ENCODE peak calls at places on chromosome 2, in four cellular contexts. One of them, this sample, is unnamed.

GRCh38 chr2:180033993-180034894 is 27.1 kb upstream of the CWC22 start:
- DNase-seq in fibroblast of pulmonary artery: peak
- DNase-seq in upper lobe of right lung: no peak
- DNase-seq in tibial nerve: no peak
- DNase-seq in this sample: no peak

GRCh38 chr2:110958720-110959119 is 162.0 kb upstream of the BCL2L11 start:
- DNase-seq in fibroblast of pulmonary artery: no peak
- DNase-seq in upper lobe of right lung: no peak
- DNase-seq in tibial nerve: no peak
- DNase-seq in this sample: no peak

GRCh38 chr2:238427435-238428162 is 872 bp downstream of the ASB1 start:
- DNase-seq in fibroblast of pulmonary artery: peak
- DNase-seq in upper lobe of right lung: peak
- DNase-seq in tibial nerve: no peak
- DNase-seq in this sample: no peak

GRCh38 chr2:240135706-240136012 is 446 bp downstream of the COPS9 start:
- DNase-seq in fibroblast of pulmonary artery: no peak
- DNase-seq in upper lobe of right lung: no peak
- DNase-seq in tibial nerve: no peak
- DNase-seq in this sample: peak

GRCh38 chr2:191927319-191927867 is 80.5 kb upstream of the CAVIN2 start:
- DNase-seq in fibroblast of pulmonary artery: peak
- DNase-seq in upper lobe of right lung: no peak
- DNase-seq in tibial nerve: peak
- DNase-seq in this sample: no peak

GRCh38 chr2:153497938-153498629 is 19.5 kb upstream of the RPRM start:
- DNase-seq in fibroblast of pulmonary artery: no peak
- DNase-seq in upper lobe of right lung: no peak
- DNase-seq in tibial nerve: no peak
- DNase-seq in this sample: no peak

GRCh38 chr2:237471457-237472186 is 15.4 kb upstream of the MLPH start:
- DNase-seq in fibroblast of pulmonary artery: no peak
- DNase-seq in upper lobe of right lung: peak
- DNase-seq in tibial nerve: no peak
- DNase-seq in this sample: no peak

GRCh38 chr2:221914334-221914733 is 342.2 kb upstream of the EPHA4 start:
- DNase-seq in fibroblast of pulmonary artery: no peak
- DNase-seq in upper lobe of right lung: no peak
- DNase-seq in tibial nerve: no peak
- DNase-seq in this sample: no peak

GRCh38 chr2:214410918-214411554 is at the start of gene VWC2L:
- DNase-seq in fibroblast of pulmonary artery: peak
- DNase-seq in upper lobe of right lung: peak
- DNase-seq in tibial nerve: peak
- DNase-seq in this sample: no peak

GRCh38 chr2:119425620-119426395 is 5.8 kb upstream of the TMEM37 start:
- DNase-seq in fibroblast of pulmonary artery: no peak
- DNase-seq in upper lobe of right lung: no peak
- DNase-seq in tibial nerve: no peak
- DNase-seq in this sample: no peak

GRCh38 chr2:182949572-182950189 is 83.2 kb upstream of the FRZB start:
- DNase-seq in fibroblast of pulmonary artery: no peak
- DNase-seq in upper lobe of right lung: no peak
- DNase-seq in tibial nerve: no peak
- DNase-seq in this sample: no peak

GRCh38 chr2:33395660-33396249 is 80.7 kb upstream of the RASGRP3 start:
- DNase-seq in fibroblast of pulmonary artery: peak
- DNase-seq in upper lobe of right lung: no peak
- DNase-seq in tibial nerve: peak
- DNase-seq in this sample: no peak

GRCh38 chr2:37837576-37838335 is 87.3 kb upstream of the RMDN2 start:
- DNase-seq in fibroblast of pulmonary artery: peak
- DNase-seq in upper lobe of right lung: no peak
- DNase-seq in tibial nerve: no peak
- DNase-seq in this sample: no peak

GRCh38 chr2:191631754-191632153 is 46.2 kb upstream of the NABP1 start:
- DNase-seq in fibroblast of pulmonary artery: peak
- DNase-seq in upper lobe of right lung: peak
- DNase-seq in tibial nerve: peak
- DNase-seq in this sample: no peak

GRCh38 chr2:121307048-121307447 is 22.0 kb upstream of the TFCP2L1 start:
- DNase-seq in fibroblast of pulmonary artery: no peak
- DNase-seq in upper lobe of right lung: no peak
- DNase-seq in tibial nerve: no peak
- DNase-seq in this sample: no peak

GRCh38 chr2:80392446-80392845 is 87.9 kb upstream of the LRRTM1 start:
- DNase-seq in fibroblast of pulmonary artery: peak
- DNase-seq in upper lobe of right lung: no peak
- DNase-seq in tibial nerve: no peak
- DNase-seq in this sample: no peak

GRCh38 chr2:260507-261161 is 3.2 kb downstream of the SH3YL1 start:
- DNase-seq in fibroblast of pulmonary artery: no peak
- DNase-seq in upper lobe of right lung: no peak
- DNase-seq in tibial nerve: no peak
- DNase-seq in this sample: no peak

GRCh38 chr2:98514879-98515570 is 70.4 kb downstream of the INPP4A start:
- DNase-seq in fibroblast of pulmonary artery: peak
- DNase-seq in upper lobe of right lung: no peak
- DNase-seq in tibial nerve: no peak
- DNase-seq in this sample: no peak

GRCh38 chr2:163341426-163341825 is 394.4 kb downstream of the FIGN start:
- DNase-seq in fibroblast of pulmonary artery: peak
- DNase-seq in upper lobe of right lung: no peak
- DNase-seq in tibial nerve: no peak
- DNase-seq in this sample: no peak

GRCh38 chr2:9889812-9890261 is 46.6 kb downstream of the TAF1B start:
- DNase-seq in fibroblast of pulmonary artery: no peak
- DNase-seq in upper lobe of right lung: no peak
- DNase-seq in tibial nerve: no peak
- DNase-seq in this sample: no peak

GRCh38 chr2:231646471-231646870 is 53.8 kb downstream of the TEX44 start:
- DNase-seq in fibroblast of pulmonary artery: no peak
- DNase-seq in upper lobe of right lung: no peak
- DNase-seq in tibial nerve: no peak
- DNase-seq in this sample: no peak

GRCh38 chr2:207416111-207416510 is 113.7 kb upstream of the CREB1 start:
- DNase-seq in fibroblast of pulmonary artery: no peak
- DNase-seq in upper lobe of right lung: no peak
- DNase-seq in tibial nerve: no peak
- DNase-seq in this sample: no peak

GRCh38 chr2:23492337-23492675 is 107.3 kb downstream of the KLHL29 start:
- DNase-seq in fibroblast of pulmonary artery: no peak
- DNase-seq in upper lobe of right lung: no peak
- DNase-seq in tibial nerve: no peak
- DNase-seq in this sample: peak

GRCh38 chr2:164913640-164914346 is 41.5 kb downstream of the SLC38A11 start:
- DNase-seq in fibroblast of pulmonary artery: peak
- DNase-seq in upper lobe of right lung: no peak
- DNase-seq in tibial nerve: no peak
- DNase-seq in this sample: no peak

GRCh38 chr2:216632952-216633615 is at the start of gene IGFBP2:
- DNase-seq in fibroblast of pulmonary artery: no peak
- DNase-seq in upper lobe of right lung: no peak
- DNase-seq in tibial nerve: no peak
- DNase-seq in this sample: no peak

GRCh38 chr2:229342376-229342775 is 71.3 kb upstream of the PID1 start:
- DNase-seq in fibroblast of pulmonary artery: peak
- DNase-seq in upper lobe of right lung: peak
- DNase-seq in tibial nerve: peak
- DNase-seq in this sample: no peak

GRCh38 chr2:222993920-222994650 is 57.9 kb upstream of the KCNE4 start:
- DNase-seq in fibroblast of pulmonary artery: peak
- DNase-seq in upper lobe of right lung: no peak
- DNase-seq in tibial nerve: peak
- DNase-seq in this sample: no peak

GRCh38 chr2:66875941-66876462 is 441.1 kb downstream of the MEIS1 start:
- DNase-seq in fibroblast of pulmonary artery: no peak
- DNase-seq in upper lobe of right lung: no peak
- DNase-seq in tibial nerve: no peak
- DNase-seq in this sample: no peak

GRCh38 chr2:230129343-230129742 is 60.6 kb upstream of the SLC16A14 start:
- DNase-seq in fibroblast of pulmonary artery: no peak
- DNase-seq in upper lobe of right lung: no peak
- DNase-seq in tibial nerve: no peak
- DNase-seq in this sample: no peak

GRCh38 chr2:43095533-43096295 is 130.7 kb downstream of the ZFP36L2 start:
- DNase-seq in fibroblast of pulmonary artery: no peak
- DNase-seq in upper lobe of right lung: no peak
- DNase-seq in tibial nerve: no peak
- DNase-seq in this sample: no peak

GRCh38 chr2:120887844-120888243 is 152.2 kb downstream of the GLI2 start:
- DNase-seq in fibroblast of pulmonary artery: no peak
- DNase-seq in upper lobe of right lung: no peak
- DNase-seq in tibial nerve: no peak
- DNase-seq in this sample: peak

GRCh38 chr2:72115361-72116080 is 32.1 kb downstream of the CYP26B1 start:
- DNase-seq in fibroblast of pulmonary artery: peak
- DNase-seq in upper lobe of right lung: peak
- DNase-seq in tibial nerve: no peak
- DNase-seq in this sample: peak

GRCh38 chr2:174334278-174334715 is 457 bp upstream of the SP9 start:
- DNase-seq in fibroblast of pulmonary artery: no peak
- DNase-seq in upper lobe of right lung: no peak
- DNase-seq in tibial nerve: no peak
- DNase-seq in this sample: no peak

GRCh38 chr2:219279916-219280516 is 850 bp downstream of the DNAJB2 start:
- DNase-seq in fibroblast of pulmonary artery: no peak
- DNase-seq in upper lobe of right lung: no peak
- DNase-seq in tibial nerve: no peak
- DNase-seq in this sample: peak
- TF ChIP-seq CTCF in fibroblast of pulmonary artery: no peak
- TF ChIP-seq CTCF in upper lobe of right lung: no peak
- TF ChIP-seq CTCF in tibial nerve: no peak
- TF ChIP-seq CTCF in this sample: peak

GRCh38 chr2:1854747-1855146 is 110.4 kb upstream of the PXDN start:
- DNase-seq in fibroblast of pulmonary artery: peak
- DNase-seq in upper lobe of right lung: no peak
- DNase-seq in tibial nerve: peak
- DNase-seq in this sample: no peak
- TF ChIP-seq CTCF in fibroblast of pulmonary artery: peak
- TF ChIP-seq CTCF in upper lobe of right lung: peak
- TF ChIP-seq CTCF in tibial nerve: peak
- TF ChIP-seq CTCF in this sample: peak

GRCh38 chr2:140696449-140696848 is 1434.4 kb downstream of the LRP1B start:
- DNase-seq in fibroblast of pulmonary artery: no peak
- DNase-seq in upper lobe of right lung: no peak
- DNase-seq in tibial nerve: no peak
- DNase-seq in this sample: no peak
- TF ChIP-seq CTCF in fibroblast of pulmonary artery: no peak
- TF ChIP-seq CTCF in upper lobe of right lung: no peak
- TF ChIP-seq CTCF in tibial nerve: no peak
- TF ChIP-seq CTCF in this sample: no peak

GRCh38 chr2:12416600-12416999 is 300.1 kb upstream of the TRIB2 start:
- DNase-seq in fibroblast of pulmonary artery: peak
- DNase-seq in upper lobe of right lung: peak
- DNase-seq in tibial nerve: peak
- DNase-seq in this sample: no peak
- TF ChIP-seq CTCF in fibroblast of pulmonary artery: peak
- TF ChIP-seq CTCF in upper lobe of right lung: peak
- TF ChIP-seq CTCF in tibial nerve: no peak
- TF ChIP-seq CTCF in this sample: peak

DNA sequence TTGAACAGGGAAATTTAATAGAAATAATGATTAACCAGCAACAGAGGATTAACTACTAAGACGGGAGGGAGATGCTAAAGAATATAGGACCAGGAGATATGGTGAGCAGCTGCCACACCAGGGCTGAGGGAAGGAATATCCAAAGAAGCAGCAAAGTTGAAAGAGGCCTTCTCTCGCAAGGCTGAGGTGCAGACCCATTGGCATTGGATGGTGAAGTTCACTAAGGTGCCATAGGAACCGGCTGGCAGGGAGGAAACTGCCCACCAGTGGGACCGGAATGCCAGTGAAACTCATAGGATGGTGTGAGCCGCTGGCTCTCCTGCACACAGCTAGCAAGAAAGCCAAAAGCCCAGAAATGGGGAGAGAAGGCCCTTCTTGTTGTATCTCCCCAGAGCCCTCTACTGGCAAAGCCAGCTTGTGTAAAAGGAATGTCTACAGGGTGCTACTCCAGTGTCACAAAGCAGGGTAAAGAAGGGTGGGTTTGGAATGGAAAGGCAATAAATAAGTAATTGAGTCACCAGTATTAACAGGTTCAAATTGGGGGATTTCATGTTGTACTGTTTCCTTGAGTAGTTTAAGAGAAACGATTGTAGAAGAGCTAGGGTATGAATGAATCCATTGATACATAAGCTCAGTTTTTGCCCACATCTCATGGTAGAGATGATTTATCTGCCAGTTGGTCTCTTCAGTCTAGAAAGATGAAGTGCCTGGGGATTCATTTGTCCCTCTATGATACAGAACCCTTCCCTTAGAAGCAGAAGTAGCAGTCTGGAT is 36.0 kb downstream of the FARP2 start:
- DNase-seq in fibroblast of pulmonary artery: peak
- DNase-seq in upper lobe of right lung: no peak
- DNase-seq in tibial nerve: no peak
- DNase-seq in this sample: no peak
- TF ChIP-seq CTCF in fibroblast of pulmonary artery: peak
- TF ChIP-seq CTCF in upper lobe of right lung: peak
- TF ChIP-seq CTCF in tibial nerve: no peak
- TF ChIP-seq CTCF in this sample: peak

GRCh38 chr2:219119422-219120043 is 41.1 kb downstream of the NHEJ1 start:
- DNase-seq in fibroblast of pulmonary artery: peak
- DNase-seq in upper lobe of right lung: peak
- DNase-seq in tibial nerve: peak
- DNase-seq in this sample: no peak
- TF ChIP-seq CTCF in fibroblast of pulmonary artery: peak
- TF ChIP-seq CTCF in upper lobe of right lung: peak
- TF ChIP-seq CTCF in tibial nerve: peak
- TF ChIP-seq CTCF in this sample: peak

DNA sequence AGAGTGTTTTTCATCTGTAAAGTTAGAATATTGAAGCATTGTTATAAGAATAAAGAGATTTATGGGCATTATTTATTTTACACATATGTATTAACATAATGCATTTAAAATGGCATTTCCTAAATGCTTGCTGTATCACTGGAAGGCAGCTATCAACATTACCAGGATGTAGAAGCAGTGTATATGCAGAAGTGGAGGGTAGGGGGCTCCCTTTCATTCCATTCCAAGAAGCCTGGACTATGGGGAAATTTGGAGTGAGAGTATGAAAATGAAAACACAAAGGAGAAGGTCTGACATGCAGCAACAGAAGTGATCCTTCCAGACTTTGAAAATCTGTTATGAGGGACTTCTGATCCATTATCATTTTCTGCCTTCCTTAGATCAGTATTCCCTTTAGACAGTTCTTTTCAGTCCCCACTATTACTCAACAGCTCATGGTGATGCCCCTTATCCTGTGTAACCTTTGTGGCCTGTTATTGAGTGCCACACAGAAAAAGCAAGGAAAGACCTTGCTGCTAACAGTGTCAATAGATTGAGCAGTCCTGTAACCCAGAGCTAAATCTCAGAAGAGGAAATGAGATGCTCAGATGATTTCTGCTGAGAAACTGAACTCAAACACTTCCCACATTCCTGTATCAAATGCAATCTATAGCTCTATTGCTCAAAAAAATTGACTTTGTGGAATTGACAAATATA is 216.6 kb downstream of the HNMT start:
- DNase-seq in fibroblast of pulmonary artery: peak
- DNase-seq in upper lobe of right lung: no peak
- DNase-seq in tibial nerve: no peak
- DNase-seq in this sample: no peak
- TF ChIP-seq CTCF in fibroblast of pulmonary artery: peak
- TF ChIP-seq CTCF in upper lobe of right lung: no peak
- TF ChIP-seq CTCF in tibial nerve: no peak
- TF ChIP-seq CTCF in this sample: peak

GRCh38 chr2:218137514-218137913 is 11.7 kb downstream of the CXCR2 start:
- DNase-seq in fibroblast of pulmonary artery: no peak
- DNase-seq in upper lobe of right lung: no peak
- DNase-seq in tibial nerve: no peak
- DNase-seq in this sample: no peak
- TF ChIP-seq CTCF in fibroblast of pulmonary artery: no peak
- TF ChIP-seq CTCF in upper lobe of right lung: no peak
- TF ChIP-seq CTCF in tibial nerve: no peak
- TF ChIP-seq CTCF in this sample: no peak

This sample was measured in chondrocyte.